ENCODE peak calls at places on chromosomes 16 and 17, in eight cellular contexts. X, N, B, S, O, J, F and E are unnamed samples.

GRCh38 chr17:81932333-81932983 is 4.6 kb downstream of the PYCR1 start:
- DNase-seq in S (no peak), X (no peak), J (no peak), B (no peak), N (no peak), O (no peak), F (no peak), E (no peak)

GRCh38 chr17:14803781-14804180 is 461.3 kb downstream of the PMP22 start:
- DNase-seq in O (no peak), X (no peak), J (no peak), N (no peak), S (no peak), B (no peak), F (no peak), E (no peak)

GRCh38 chr16:81397879-81398516 is 46.6 kb upstream of the CMIP start:
- DNase-seq in N (no peak), X (no peak), F (no peak), B (no peak), J (no peak), S (no peak), O (no peak), E (no peak)

GRCh38 chr17:78064708-78065107 is 63.8 kb downstream of the TMC6 start:
- DNase-seq in O (no peak), S (no peak), F (no peak), J (no peak), X (no peak), N (no peak), B (no peak), E (no peak)

GRCh38 chr16:83789642-83790401 is 18.0 kb upstream of the HSBP1 start:
- DNase-seq in O (no peak), N (no peak), X (no peak), F (no peak), B (no peak), J (no peak), S (no peak), E (no peak)

GRCh38 chr16:87295259-87295658 is 21.9 kb downstream of the C16orf95 start:
- DNase-seq in F (peak; percentile 83), B (no peak), X (no peak), O (no peak), N (no peak), J (no peak), S (no peak), E (no peak)

GRCh38 chr16:16122264-16122663 is 101.0 kb downstream of the ABCC6 start:
- DNase-seq in B (no peak), F (no peak), N (no peak), S (no peak), J (no peak), X (no peak), O (no peak), E (no peak)

GRCh38 chr17:40101367-40102210 is 1.2 kb upstream of the NR1D1 start:
- DNase-seq in O (no peak), J (peak; percentile 64), F (no peak), S (no peak), X (no peak), N (no peak), B (no peak), E (no peak)

GRCh38 chr17:27569257-27569722 is 61.7 kb upstream of the LGALS9 start:
- DNase-seq in N (no peak), B (no peak), S (no peak), J (no peak), O (peak; percentile 53), F (peak; percentile 89), X (no peak), E (no peak)

GRCh38 chr16:922051-922450 is 48.7 kb downstream of the LMF1 start:
- DNase-seq in N (no peak), O (no peak), B (peak; percentile 39), F (no peak), X (no peak), J (no peak), S (no peak), E (no peak)

GRCh38 chr16:77414752-77415231 is 20.0 kb downstream of the ADAMTS18 start:
- DNase-seq in J (no peak), O (no peak), X (no peak), N (no peak), F (no peak), B (no peak), S (no peak), E (peak; percentile 32)

GRCh38 chr17:8504460-8505207 is 69.0 kb downstream of the NDEL1 start:
- DNase-seq in O (no peak), B (no peak), S (no peak), F (no peak), X (no peak), J (no peak), N (no peak), E (no peak)

GRCh38 chr17:37489197-37490001 is at the start of gene DUSP14:
- DNase-seq in S (peak; percentile 68), O (peak; percentile 63), N (peak; percentile 52), X (no peak), F (peak; percentile 99), B (peak; percentile 83), J (peak; percentile 91), E (peak; percentile 75)

GRCh38 chr17:17818088-17818526 is 18.7 kb downstream of the SREBF1 start:
- DNase-seq in X (no peak), S (no peak), B (no peak), O (no peak), J (no peak), N (no peak), F (peak; percentile 82), E (peak; percentile 36)

GRCh38 chr17:37322826-37323561 is 52.8 kb upstream of the C17orf78 start:
- DNase-seq in F (no peak), N (no peak), O (no peak), J (no peak), X (no peak), S (no peak), B (peak; percentile 48), E (no peak)

GRCh38 chr17:80643700-80644099 is 99.1 kb downstream of the RPTOR start:
- DNase-seq in S (no peak), F (no peak), N (no peak), B (no peak), O (no peak), X (no peak), J (no peak), E (no peak)

GRCh38 chr17:14427914-14428639 is 127.2 kb downstream of the HS3ST3B1 start:
- DNase-seq in J (no peak), B (no peak), O (peak; percentile 4), F (no peak), S (peak; percentile 24), N (no peak), X (no peak), E (no peak)

GRCh38 chr16:2857451-2858244 is at the start of gene PRSS22:
- DNase-seq in J (no peak), B (no peak), N (no peak), F (peak; percentile 82), S (no peak), X (no peak), O (no peak), E (no peak)

GRCh38 chr17:36890398-36891190 is 46.7 kb upstream of the LHX1 start:
- DNase-seq in F (no peak), J (no peak), X (no peak), N (no peak), O (no peak), S (no peak), B (no peak), E (no peak)

GRCh38 chr17:78883533-78884131 is 19.4 kb downstream of the CEP295NL start:
- DNase-seq in B (peak; percentile 91), N (peak; percentile 87), F (peak; percentile 94), O (no peak), X (peak; percentile 51), J (peak; percentile 95), S (no peak), E (peak; percentile 97)

GRCh38 chr16:84175351-84176081 is 11.3 kb downstream of the TAF1C start:
- DNase-seq in F (peak; percentile 84), B (no peak), S (peak; percentile 49), N (no peak), O (peak; percentile 59), X (peak; percentile 10), J (no peak), E (peak; percentile 41)

GRCh38 chr17:58303981-58304734 is 23.4 kb upstream of the MPO start:
- DNase-seq in S (peak; percentile 46), X (peak; percentile 1), J (peak; percentile 70), B (peak; percentile 51), N (no peak), O (peak; percentile 56), F (peak; percentile 96), E (peak; percentile 31)

GRCh38 chr16:4846503-4846900 is 586 bp downstream of the GLYR1 start:
- DNase-seq in O (peak; percentile 15), S (peak; percentile 15), B (peak; percentile 71), X (no peak), N (peak; percentile 52), J (peak; percentile 70), F (no peak), E (peak; percentile 66)

GRCh38 chr17:79010304-79010646 is 711 bp upstream of the CANT1 start:
- DNase-seq in S (no peak), B (peak; percentile 36), O (no peak), F (no peak), X (no peak), J (peak; percentile 64), N (no peak), E (no peak)

GRCh38 chr17:78379134-78379497 is 667 bp downstream of the PGS1 start:
- DNase-seq in N (no peak), J (no peak), B (no peak), X (no peak), F (no peak), S (no peak), O (no peak), E (peak; percentile 84)

GRCh38 chr16:69701452-69701851 is 24.9 kb downstream of the NQO1 start:
- DNase-seq in J (no peak), B (no peak), N (no peak), S (no peak), X (no peak), F (no peak), O (no peak), E (no peak)

GRCh38 chr17:49521088-49521450 is 26.0 kb downstream of the NGFR start:
- DNase-seq in B (no peak), J (no peak), O (no peak), X (no peak), S (no peak), F (no peak), N (no peak), E (no peak)

GRCh38 chr17:31413871-31414589 is 22.6 kb downstream of the RAB11FIP4 start:
- DNase-seq in B (peak; percentile 92), F (no peak), O (no peak), X (no peak), S (no peak), J (peak; percentile 56), N (peak; percentile 74), E (peak; percentile 71)

GRCh38 chr17:77425791-77426641 is 285.2 kb downstream of the SEC14L1 start:
- DNase-seq in F (peak; percentile 83), S (peak; percentile 33), N (no peak), O (no peak), B (no peak), X (no peak), J (peak; percentile 98), E (peak; percentile 87)

GRCh38 chr16:89615596-89616090 is 2.2 kb downstream of the DPEP1 start:
- DNase-seq in S (no peak), F (peak; percentile 96), N (no peak), B (no peak), J (no peak), X (no peak), O (no peak), E (no peak)

GRCh38 chr16:2359919-2360318 is 19.4 kb upstream of the ABCA3 start:
- DNase-seq in O (no peak), J (no peak), X (no peak), F (no peak), N (no peak), S (no peak), B (no peak), E (no peak)

GRCh38 chr17:16215002-16215272 is 397 bp downstream of the NCOR1 start:
- DNase-seq in S (peak; percentile 3), J (no peak), X (no peak), F (peak; percentile 84), O (peak; percentile 25), N (peak; percentile 64), B (peak; percentile 55), E (no peak)

GRCh38 chr16:26731729-26732128 is 335.0 kb upstream of the C16orf82 start:
- DNase-seq in O (no peak), B (no peak), S (no peak), N (no peak), X (no peak), J (no peak), F (no peak), E (no peak)

GRCh38 chr17:37608369-37609169 is 649 bp downstream of the SYNRG start:
- DNase-seq in F (peak; percentile 86), O (no peak), X (peak; percentile 33), S (peak; percentile 13), J (no peak), B (peak; percentile 45), N (peak; percentile 52), E (peak; percentile 54)